ENCODE peak calls at places on chromosomes 2 and 18, in six cellular contexts. M, Y, F, P, B and Z are unnamed samples.

GRCh38 chr2:112143150-112143549 is 5.0 kb downstream of the FBLN7 start:
- DNase-seq in M (no peak), Y (no peak), F (no peak), P (no peak), B (no peak), Z (no peak)

GRCh38 chr2:206939340-206939739 is at the start of gene CPO:
- DNase-seq in M (no peak), Y (no peak), F (no peak), P (no peak), B (no peak), Z (no peak)

GRCh38 chr2:12514631-12515437 is 201.9 kb upstream of the TRIB2 start:
- DNase-seq in M (no peak), Y (no peak), F (peak; percentile 79), P (peak; percentile 24), B (peak; percentile 61), Z (no peak)

GRCh38 chr2:118165595-118165994 is 77.3 kb downstream of the INSIG2 start:
- DNase-seq in M (no peak), Y (no peak), F (no peak), P (no peak), B (no peak), Z (no peak)

GRCh38 chr2:107338571-107338970 is 452.6 kb upstream of the ST6GAL2 start:
- DNase-seq in M (no peak), Y (no peak), F (no peak), P (no peak), B (no peak), Z (no peak)

GRCh38 chr18:50944245-50944917 is 23.5 kb upstream of the ELAC1 start:
- DNase-seq in M (no peak), Y (no peak), F (no peak), P (no peak), B (no peak), Z (no peak)

GRCh38 chr2:43269706-43270105 is 43.3 kb upstream of the ZFP36L2 start:
- DNase-seq in M (no peak), Y (no peak), F (no peak), P (peak; percentile 81), B (peak; percentile 91), Z (no peak)

GRCh38 chr2:48851161-48851560 is 95.6 kb upstream of the LHCGR start:
- DNase-seq in M (no peak), Y (no peak), F (no peak), P (peak; percentile 62), B (no peak), Z (no peak)

GRCh38 chr2:162072181-162072702 is 1.8 kb downstream of the DPP4 start:
- DNase-seq in M (no peak), Y (no peak), F (no peak), P (peak; percentile 90), B (peak; percentile 87), Z (no peak)

GRCh38 chr18:47798366-47798765 is 132.1 kb downstream of the SMAD2 start:
- DNase-seq in M (no peak), Y (no peak), F (no peak), P (no peak), B (no peak), Z (no peak)

GRCh38 chr2:208077286-208077685 is 47.0 kb downstream of the CRYGD start:
- DNase-seq in M (no peak), Y (no peak), F (no peak), P (peak; percentile 5), B (peak; percentile 29), Z (no peak)

GRCh38 chr2:68458962-68459361 is 8.1 kb downstream of the FBXO48 start:
- DNase-seq in M (no peak), Y (no peak), F (no peak), P (peak; percentile 76), B (no peak), Z (no peak)

GRCh38 chr18:49206717-49207116 is 253.7 kb downstream of the DYM start:
- DNase-seq in M (no peak), Y (no peak), F (no peak), P (peak; percentile 17), B (no peak), Z (no peak)

GRCh38 chr2:128536925-128537620 is 218.4 kb upstream of the HS6ST1 start:
- DNase-seq in M (peak; percentile 70), Y (peak; percentile 59), F (peak; percentile 90), P (peak; percentile 99), B (peak; percentile 97), Z (peak; percentile 74)

GRCh38 chr2:47357475-47357874 is 45.5 kb upstream of the MSH2 start:
- DNase-seq in M (no peak), Y (no peak), F (peak; percentile 90), P (peak; percentile 68), B (peak; percentile 86), Z (no peak)

GRCh38 chr2:72147303-72147970 is at the start of gene CYP26B1:
- DNase-seq in M (peak; percentile 52), Y (peak; percentile 75), F (peak; percentile 45), P (no peak), B (no peak), Z (peak; percentile 60)

GRCh38 chr2:156191547-156191946 is 141.0 kb downstream of the NR4A2 start:
- DNase-seq in M (no peak), Y (no peak), F (no peak), P (no peak), B (peak; percentile 19), Z (no peak)

GRCh38 chr2:201654611-201655384 is 11.5 kb upstream of the TMEM237 start:
- DNase-seq in M (no peak), Y (no peak), F (no peak), P (peak; percentile 91), B (peak; percentile 39), Z (no peak)

GRCh38 chr2:22694856-22695255 is 690.1 kb upstream of the KLHL29 start:
- DNase-seq in M (peak; percentile 71), Y (peak; percentile 53), F (peak; percentile 97), P (no peak), B (no peak), Z (peak; percentile 75)

GRCh38 chr18:21897811-21898210 is 157.2 kb downstream of the MIB1 start:
- DNase-seq in M (peak; percentile 63), Y (peak; percentile 84), F (peak; percentile 79), P (peak; percentile 42), B (peak; percentile 63), Z (peak; percentile 71)

GRCh38 chr18:21110667-21111350 is 804 bp downstream of the ROCK1 start:
- DNase-seq in M (peak; percentile 29), Y (peak; percentile 67), F (peak; percentile 60), P (peak; percentile 46), B (peak; percentile 56), Z (peak; percentile 38)

GRCh38 chr2:46002507-46002883 is 294.7 kb upstream of the EPAS1 start:
- DNase-seq in M (no peak), Y (no peak), F (no peak), P (peak; percentile 79), B (peak; percentile 61), Z (no peak)

GRCh38 chr2:119608553-119608952 is 64.3 kb downstream of the CFAP221 start:
- DNase-seq in M (no peak), Y (no peak), F (no peak), P (no peak), B (no peak), Z (no peak)

GRCh38 chr2:196927318-196928225 is 1.1 kb upstream of the PGAP1 start:
- DNase-seq in M (no peak), Y (no peak), F (no peak), P (peak; percentile 85), B (peak; percentile 92), Z (no peak)
- H2BK5ac ChIP-seq in M (no peak overlapping the region), Y (no peak overlapping the region), F (no peak overlapping the region), P (peak overlapping the region; percentile 84), B (peak overlapping the region; percentile 31), Z (no peak overlapping the region)

GRCh38 chr2:135052042-135052876 is at the start of gene RAB3GAP1:
- DNase-seq in M (peak; percentile 66), Y (peak; percentile 71), F (peak; percentile 93), P (peak; percentile 83), B (peak; percentile 91), Z (peak; percentile 86)
- H2BK5ac ChIP-seq in M (no peak within 1 kb of the TSS), Y (peak within 1 kb of the TSS; percentile 72), F (peak within 1 kb of the TSS; percentile 64), P (peak within 1 kb of the TSS; percentile 88), B (peak within 1 kb of the TSS; percentile 84), Z (peak within 1 kb of the TSS; percentile 97)

GRCh38 chr18:2857491-2858063 is 10.8 kb downstream of the EMILIN2 start:
- DNase-seq in M (no peak), Y (no peak), F (peak; percentile 57), P (peak; percentile 43), B (peak; percentile 87), Z (no peak)

GRCh38 chr18:2856499-2856898 is 9.7 kb downstream of the EMILIN2 start:
- DNase-seq in M (no peak), Y (no peak), F (no peak), P (no peak), B (no peak), Z (no peak)

GRCh38 chr18:2853926-2854664 is 7.3 kb downstream of the EMILIN2 start:
- DNase-seq in M (no peak), Y (no peak), F (peak; percentile 79), P (no peak), B (no peak), Z (no peak)

GRCh38 chr18:2854871-2855270 is 8.1 kb downstream of the EMILIN2 start:
- DNase-seq in M (no peak), Y (no peak), F (no peak), P (no peak), B (no peak), Z (no peak)

DNA sequence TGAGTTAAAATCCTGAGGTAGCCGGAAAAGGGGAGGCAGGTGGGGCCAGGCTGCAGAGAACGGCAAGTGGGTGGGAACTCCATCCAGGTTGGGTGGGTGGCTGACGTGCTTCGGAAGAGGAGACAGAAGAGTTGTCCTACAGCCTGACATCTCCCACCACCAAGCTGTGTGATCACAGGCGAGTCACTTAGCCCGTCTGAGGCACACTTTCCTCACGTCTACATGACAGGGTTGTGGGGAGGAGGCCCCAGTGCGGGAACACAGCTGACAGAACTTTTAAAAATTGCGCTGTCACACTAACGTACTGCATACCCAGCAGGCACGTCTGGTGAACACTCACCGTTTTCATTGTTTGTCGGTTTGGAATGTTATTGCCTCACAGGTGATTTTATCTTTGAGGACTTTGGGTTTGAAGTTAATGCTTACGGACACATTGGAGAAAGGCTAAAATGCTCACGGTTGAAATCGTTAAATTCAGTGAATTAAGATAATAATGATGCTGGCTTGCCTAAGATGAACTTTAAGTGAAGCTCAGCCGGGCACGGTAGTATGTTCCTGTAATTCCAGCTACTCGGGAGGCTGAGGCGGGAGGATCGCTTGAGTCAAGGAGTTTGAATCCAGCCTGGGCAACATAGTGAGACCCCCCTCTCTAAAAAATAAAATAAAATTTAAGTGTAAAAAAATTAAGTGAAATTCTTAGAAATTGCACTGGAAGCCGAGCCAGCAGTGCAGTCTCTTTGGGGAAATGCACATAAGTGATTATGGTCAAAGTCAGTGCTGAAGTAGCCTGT is 8.9 kb downstream of the EMILIN2 start:
- DNase-seq in M (no peak), Y (no peak), F (no peak), P (no peak), B (no peak), Z (no peak)
- H2BK5ac ChIP-seq in M (no peak overlapping the region), Y (no peak overlapping the region), F (no peak overlapping the region), P (no peak overlapping the region), B (no peak overlapping the region), Z (no peak overlapping the region)

DNA sequence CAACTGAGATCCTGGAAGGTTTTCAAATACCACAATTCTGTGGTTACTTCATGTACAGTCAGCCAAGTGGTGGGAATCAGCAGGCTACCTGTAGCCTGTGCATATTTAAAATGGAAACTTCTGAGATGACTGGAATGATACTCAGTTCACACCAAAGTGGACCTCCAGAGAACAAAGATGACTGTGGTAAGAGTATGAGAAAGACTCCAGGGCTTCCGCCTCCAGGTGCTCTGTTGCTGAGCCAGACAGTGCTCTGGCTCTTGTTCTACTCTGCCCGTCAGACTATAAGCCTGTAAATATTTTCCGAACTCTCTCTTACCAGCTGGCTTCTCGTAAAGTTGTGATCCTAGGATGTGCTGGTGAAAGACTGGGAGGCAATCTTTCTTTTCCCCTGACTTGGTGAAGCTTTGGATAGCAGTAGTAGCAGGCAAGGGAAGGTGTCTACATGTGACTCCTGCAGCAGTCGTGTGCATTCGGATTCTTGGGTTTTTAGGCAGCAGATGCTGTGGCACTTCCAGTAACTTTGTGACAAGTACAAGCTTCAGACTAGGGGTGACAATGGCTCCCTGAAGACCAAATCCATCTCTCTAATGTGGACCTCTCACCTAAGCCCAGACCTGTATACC is 23.1 kb downstream of the ST3GAL5 start:
- DNase-seq in M (no peak), Y (no peak), F (no peak), P (peak; percentile 41), B (peak; percentile 47), Z (no peak)
- H2BK5ac ChIP-seq in M (no peak overlapping the region), Y (no peak overlapping the region), F (no peak overlapping the region), P (no peak overlapping the region), B (no peak overlapping the region), Z (no peak overlapping the region)